ENCODE peak calls at places on chromosomes 12 and 14, in four cellular contexts. One of them, this sample, is unnamed.

GRCh38 chr14:37655418-37655817 is 60.0 kb downstream of the TTC6 start:
- DNase-seq in activated T-cell treated with anti-CD3 and anti-CD28 coated beads for 1 hour: no peak
- DNase-seq in NCI-H1694: no peak
- DNase-seq in stimulated activated CD4-positive, alpha-beta T cell treated with anti-CD3 and anti-CD28 coated beads, Interleukin-1b, Interleukin-23, amount 100 ng/mL, for 4 hours: no peak
- DNase-seq in this sample: no peak

GRCh38 chr14:105301103-105301914 is 508 bp upstream of the BRF1 start:
- DNase-seq in activated T-cell treated with anti-CD3 and anti-CD28 coated beads for 1 hour: peak
- DNase-seq in NCI-H1694: peak
- DNase-seq in stimulated activated CD4-positive, alpha-beta T cell treated with anti-CD3 and anti-CD28 coated beads, Interleukin-1b, Interleukin-23, amount 100 ng/mL, for 4 hours: peak
- DNase-seq in this sample: peak

GRCh38 chr12:111826316-111826715 is 15.7 kb upstream of the MAPKAPK5 start:
- DNase-seq in activated T-cell treated with anti-CD3 and anti-CD28 coated beads for 1 hour: no peak
- DNase-seq in NCI-H1694: no peak
- DNase-seq in stimulated activated CD4-positive, alpha-beta T cell treated with anti-CD3 and anti-CD28 coated beads, Interleukin-1b, Interleukin-23, amount 100 ng/mL, for 4 hours: no peak
- DNase-seq in this sample: no peak

GRCh38 chr12:107461222-107461980 is 224.2 kb upstream of the PWP1 start:
- DNase-seq in activated T-cell treated with anti-CD3 and anti-CD28 coated beads for 1 hour: no peak
- DNase-seq in NCI-H1694: peak
- DNase-seq in stimulated activated CD4-positive, alpha-beta T cell treated with anti-CD3 and anti-CD28 coated beads, Interleukin-1b, Interleukin-23, amount 100 ng/mL, for 4 hours: no peak
- DNase-seq in this sample: no peak

GRCh38 chr12:51392556-51393237 is 1.5 kb upstream of the GALNT6 start:
- DNase-seq in activated T-cell treated with anti-CD3 and anti-CD28 coated beads for 1 hour: no peak
- DNase-seq in NCI-H1694: no peak
- DNase-seq in stimulated activated CD4-positive, alpha-beta T cell treated with anti-CD3 and anti-CD28 coated beads, Interleukin-1b, Interleukin-23, amount 100 ng/mL, for 4 hours: no peak
- DNase-seq in this sample: no peak

GRCh38 chr14:100815478-100816285 is 10.2 kb upstream of the MEG3 start:
- DNase-seq in activated T-cell treated with anti-CD3 and anti-CD28 coated beads for 1 hour: no peak
- DNase-seq in NCI-H1694: no peak
- DNase-seq in stimulated activated CD4-positive, alpha-beta T cell treated with anti-CD3 and anti-CD28 coated beads, Interleukin-1b, Interleukin-23, amount 100 ng/mL, for 4 hours: no peak
- DNase-seq in this sample: no peak

GRCh38 chr14:102096569-102097188 is 9.8 kb upstream of the HSP90AA1 start:
- DNase-seq in activated T-cell treated with anti-CD3 and anti-CD28 coated beads for 1 hour: peak
- DNase-seq in NCI-H1694: peak
- DNase-seq in stimulated activated CD4-positive, alpha-beta T cell treated with anti-CD3 and anti-CD28 coated beads, Interleukin-1b, Interleukin-23, amount 100 ng/mL, for 4 hours: peak
- DNase-seq in this sample: peak

GRCh38 chr12:121767525-121768016 is 25.9 kb downstream of the RHOF start:
- DNase-seq in activated T-cell treated with anti-CD3 and anti-CD28 coated beads for 1 hour: no peak
- DNase-seq in NCI-H1694: peak
- DNase-seq in stimulated activated CD4-positive, alpha-beta T cell treated with anti-CD3 and anti-CD28 coated beads, Interleukin-1b, Interleukin-23, amount 100 ng/mL, for 4 hours: no peak
- DNase-seq in this sample: no peak

GRCh38 chr12:13099066-13099909 is 4.2 kb downstream of the GSG1 start:
- DNase-seq in activated T-cell treated with anti-CD3 and anti-CD28 coated beads for 1 hour: no peak
- DNase-seq in NCI-H1694: no peak
- DNase-seq in stimulated activated CD4-positive, alpha-beta T cell treated with anti-CD3 and anti-CD28 coated beads, Interleukin-1b, Interleukin-23, amount 100 ng/mL, for 4 hours: no peak
- DNase-seq in this sample: no peak

GRCh38 chr14:74019743-74020142 is 594 bp downstream of the BBOF1 start:
- DNase-seq in activated T-cell treated with anti-CD3 and anti-CD28 coated beads for 1 hour: no peak
- DNase-seq in NCI-H1694: no peak
- DNase-seq in stimulated activated CD4-positive, alpha-beta T cell treated with anti-CD3 and anti-CD28 coated beads, Interleukin-1b, Interleukin-23, amount 100 ng/mL, for 4 hours: no peak
- DNase-seq in this sample: no peak

GRCh38 chr14:104739546-104740516 is 13.1 kb upstream of the SIVA1 start:
- DNase-seq in activated T-cell treated with anti-CD3 and anti-CD28 coated beads for 1 hour: no peak
- DNase-seq in NCI-H1694: no peak
- DNase-seq in stimulated activated CD4-positive, alpha-beta T cell treated with anti-CD3 and anti-CD28 coated beads, Interleukin-1b, Interleukin-23, amount 100 ng/mL, for 4 hours: no peak
- DNase-seq in this sample: no peak

GRCh38 chr14:36785511-36785910 is 123.9 kb downstream of the PAX9 start:
- DNase-seq in activated T-cell treated with anti-CD3 and anti-CD28 coated beads for 1 hour: no peak
- DNase-seq in NCI-H1694: no peak
- DNase-seq in stimulated activated CD4-positive, alpha-beta T cell treated with anti-CD3 and anti-CD28 coated beads, Interleukin-1b, Interleukin-23, amount 100 ng/mL, for 4 hours: no peak
- DNase-seq in this sample: no peak

GRCh38 chr14:72451081-72451972 is 442.6 kb downstream of the DPF3 start:
- DNase-seq in activated T-cell treated with anti-CD3 and anti-CD28 coated beads for 1 hour: peak
- DNase-seq in NCI-H1694: no peak
- DNase-seq in stimulated activated CD4-positive, alpha-beta T cell treated with anti-CD3 and anti-CD28 coated beads, Interleukin-1b, Interleukin-23, amount 100 ng/mL, for 4 hours: peak
- DNase-seq in this sample: no peak

GRCh38 chr12:126338031-126338441 is 1272.8 kb downstream of the AACS start:
- DNase-seq in activated T-cell treated with anti-CD3 and anti-CD28 coated beads for 1 hour: no peak
- DNase-seq in NCI-H1694: peak
- DNase-seq in stimulated activated CD4-positive, alpha-beta T cell treated with anti-CD3 and anti-CD28 coated beads, Interleukin-1b, Interleukin-23, amount 100 ng/mL, for 4 hours: no peak
- DNase-seq in this sample: no peak

This sample was measured in activated T-helper 9 cell treated with anti-CD3 and anti-CD28 coated beads, Interleukin-2, amount 50 U/mL, for 16 hours.